ENCODE peak calls at places on chromosomes 13 and 19, in ten cellular contexts. K, W, U, M, N, D, V, G, A and S are unnamed samples.

GRCh38 chr19:56637976-56638555 is 4.9 kb upstream of the SMIM17 start:
- DNase-seq in K (no peak), W (peak; percentile 80), U (no peak), M (peak; percentile 54), N (peak; percentile 30), D (no peak), V (peak; percentile 91), G (no peak), A (peak; percentile 85), S (peak; percentile 38)

GRCh38 chr13:37878921-37879320 is 9.3 kb upstream of the TRPC4 start:
- DNase-seq in K (no peak), W (no peak), U (no peak), M (no peak), N (no peak), D (no peak), V (no peak), G (no peak), A (no peak), S (no peak)

GRCh38 chr19:2517881-2518601 is 42.1 kb downstream of the GADD45B start:
- DNase-seq in K (no peak), W (no peak), U (no peak), M (no peak), N (no peak), D (no peak), V (no peak), G (no peak), A (no peak), S (no peak)

GRCh38 chr19:50252111-50252886 is 48.9 kb downstream of the MYH14 start:
- DNase-seq in K (no peak), W (peak; percentile 34), U (no peak), M (no peak), N (no peak), D (peak; percentile 26), V (peak; percentile 69), G (no peak), A (no peak), S (no peak)

GRCh38 chr13:30341815-30342570 is 34.6 kb upstream of the KATNAL1 start:
- DNase-seq in K (no peak), W (peak; percentile 87), U (peak; percentile 45), M (peak; percentile 88), N (peak; percentile 83), D (peak; percentile 76), V (no peak), G (no peak), A (peak; percentile 84), S (peak; percentile 76)

GRCh38 chr13:68608147-68608546 is 1378.0 kb upstream of the PCDH9 start:
- DNase-seq in K (no peak), W (no peak), U (no peak), M (no peak), N (no peak), D (no peak), V (no peak), G (no peak), A (no peak), S (no peak)

GRCh38 chr13:37175996-37176395 is 70.5 kb upstream of the CSNK1A1L start:
- DNase-seq in K (no peak), W (peak; percentile 96), U (no peak), M (peak; percentile 13), N (peak; percentile 40), D (no peak), V (no peak), G (no peak), A (no peak), S (no peak)

GRCh38 chr19:36665832-36666231 is 805 bp downstream of the ZNF461 start:
- DNase-seq in K (no peak), W (no peak), U (no peak), M (no peak), N (no peak), D (no peak), V (no peak), G (no peak), A (no peak), S (no peak)

GRCh38 chr13:44715287-44716224 is 139.4 kb upstream of the TSC22D1 start:
- DNase-seq in K (no peak), W (peak; percentile 37), U (no peak), M (peak; percentile 25), N (peak; percentile 30), D (no peak), V (no peak), G (no peak), A (no peak), S (no peak)

GRCh38 chr13:42894765-42895181 is 97.3 kb downstream of the EPSTI1 start:
- DNase-seq in K (no peak), W (peak; percentile 87), U (no peak), M (peak; percentile 45), N (no peak), D (no peak), V (no peak), G (no peak), A (no peak), S (peak; percentile 10)

GRCh38 chr13:44710576-44710975 is 134.4 kb upstream of the TSC22D1 start:
- DNase-seq in K (no peak), W (peak; percentile 86), U (no peak), M (peak; percentile 94), N (no peak), D (no peak), V (no peak), G (no peak), A (no peak), S (peak; percentile 83)

GRCh38 chr13:26019881-26020535 is 31.8 kb downstream of the SHISA2 start:
- DNase-seq in K (no peak), W (peak; percentile 79), U (no peak), M (peak; percentile 64), N (no peak), D (no peak), V (no peak), G (no peak), A (no peak), S (no peak)

DNA sequence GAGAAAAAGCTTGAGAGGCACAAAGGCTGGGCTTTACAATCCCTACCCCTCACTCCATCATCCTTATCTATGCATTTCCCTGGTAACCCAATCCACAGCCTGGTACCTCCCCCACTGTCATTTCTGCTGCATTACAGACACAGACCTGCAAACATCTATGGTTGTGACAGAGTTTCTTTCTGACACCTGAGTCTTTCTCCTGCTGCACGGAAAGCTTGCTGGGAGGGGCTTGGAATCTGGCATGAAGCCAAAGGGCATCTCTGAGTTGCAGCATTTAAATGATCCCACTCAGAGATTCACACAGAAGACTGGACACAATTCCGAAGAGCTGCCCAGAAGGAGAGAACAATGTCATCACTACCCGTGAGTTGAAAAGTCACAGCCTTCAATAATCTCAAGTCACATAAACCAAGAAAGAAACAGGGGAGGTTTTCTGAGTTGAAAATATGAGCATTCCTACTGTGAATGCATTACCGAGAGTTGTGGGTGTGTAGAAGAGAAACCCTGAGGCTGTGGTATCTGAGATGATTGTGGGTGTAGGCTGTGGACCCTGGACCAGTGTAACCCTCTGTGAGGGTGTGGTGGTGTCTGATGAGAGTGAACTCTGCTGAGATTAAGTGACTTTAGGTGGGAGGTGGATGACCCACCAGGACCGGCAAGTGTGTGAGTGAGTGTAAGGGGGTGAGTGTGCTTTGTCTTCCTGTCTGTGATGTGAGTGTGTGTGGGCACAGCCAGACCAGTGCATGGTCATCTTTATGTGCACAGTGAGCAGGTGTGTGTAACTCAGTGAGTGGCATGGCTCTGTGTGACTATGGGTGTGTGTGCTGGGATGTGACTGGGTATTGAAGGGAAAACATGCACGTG is at the start of gene LGALS14:
- DNase-seq in K (no peak), W (no peak), U (no peak), M (no peak), N (no peak), D (no peak), V (no peak), G (no peak), A (no peak), S (no peak)
- H3K27ac ChIP-seq in K (no peak within 1 kb of the TSS), W (no peak within 1 kb of the TSS), U (no peak within 1 kb of the TSS), M (no peak within 1 kb of the TSS), N (no peak within 1 kb of the TSS), D (no peak within 1 kb of the TSS), V (no peak within 1 kb of the TSS), G (no peak within 1 kb of the TSS), A (no peak within 1 kb of the TSS), S (no peak within 1 kb of the TSS)

DNA sequence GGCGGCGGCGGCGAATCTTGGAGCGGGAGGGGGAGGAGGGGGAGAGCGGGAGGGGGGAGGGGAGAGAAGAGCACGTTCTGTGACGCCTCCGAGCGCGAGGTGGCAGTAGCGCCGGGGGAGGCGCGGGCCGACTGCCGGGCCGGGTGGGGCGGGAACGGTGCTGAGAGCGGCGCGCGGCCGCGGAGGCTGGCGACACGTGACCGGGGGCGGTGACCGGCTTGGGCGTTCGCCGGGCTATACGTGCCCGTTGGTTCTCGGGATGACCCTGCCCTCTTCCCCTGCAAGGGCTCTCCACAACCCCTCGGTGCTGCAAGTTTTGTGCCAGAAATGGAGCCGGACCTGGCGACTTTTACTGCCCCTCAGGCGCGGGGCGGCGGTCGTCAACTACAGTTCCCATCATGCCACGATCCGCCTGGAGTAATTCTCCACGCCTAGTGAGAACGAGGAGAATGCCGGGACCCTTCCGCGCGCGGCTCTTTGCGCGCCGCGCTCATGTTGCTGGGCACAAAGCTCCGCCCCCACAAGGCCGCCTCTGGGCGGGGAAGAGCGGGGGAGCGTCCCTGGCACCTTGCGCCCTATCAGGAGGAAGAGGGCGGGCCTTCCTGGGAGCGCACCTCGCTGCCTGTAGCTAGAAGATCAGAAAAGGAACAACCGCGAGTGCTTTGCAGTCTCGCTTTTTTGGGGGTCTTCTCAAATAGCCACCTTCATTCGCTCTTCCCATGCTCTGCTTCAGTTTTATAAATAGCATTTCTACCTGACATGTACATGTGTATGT is at the start of gene KPNA3:
- DNase-seq in K (peak; percentile 91), W (peak; percentile 98), U (peak; percentile 87), M (peak; percentile 95), N (peak; percentile 88), D (peak; percentile 96), V (peak; percentile 98), G (peak; percentile 93), A (peak; percentile 98), S (peak; percentile 92)
- TF ChIP-seq CTCF in K (peak; percentile 30), W (no peak), U (peak; percentile 11), M (peak; percentile 56), N (peak; percentile 42), D (no peak), V (no peak), G (no peak), A (peak; percentile 42), S (peak; percentile 35)

DNA sequence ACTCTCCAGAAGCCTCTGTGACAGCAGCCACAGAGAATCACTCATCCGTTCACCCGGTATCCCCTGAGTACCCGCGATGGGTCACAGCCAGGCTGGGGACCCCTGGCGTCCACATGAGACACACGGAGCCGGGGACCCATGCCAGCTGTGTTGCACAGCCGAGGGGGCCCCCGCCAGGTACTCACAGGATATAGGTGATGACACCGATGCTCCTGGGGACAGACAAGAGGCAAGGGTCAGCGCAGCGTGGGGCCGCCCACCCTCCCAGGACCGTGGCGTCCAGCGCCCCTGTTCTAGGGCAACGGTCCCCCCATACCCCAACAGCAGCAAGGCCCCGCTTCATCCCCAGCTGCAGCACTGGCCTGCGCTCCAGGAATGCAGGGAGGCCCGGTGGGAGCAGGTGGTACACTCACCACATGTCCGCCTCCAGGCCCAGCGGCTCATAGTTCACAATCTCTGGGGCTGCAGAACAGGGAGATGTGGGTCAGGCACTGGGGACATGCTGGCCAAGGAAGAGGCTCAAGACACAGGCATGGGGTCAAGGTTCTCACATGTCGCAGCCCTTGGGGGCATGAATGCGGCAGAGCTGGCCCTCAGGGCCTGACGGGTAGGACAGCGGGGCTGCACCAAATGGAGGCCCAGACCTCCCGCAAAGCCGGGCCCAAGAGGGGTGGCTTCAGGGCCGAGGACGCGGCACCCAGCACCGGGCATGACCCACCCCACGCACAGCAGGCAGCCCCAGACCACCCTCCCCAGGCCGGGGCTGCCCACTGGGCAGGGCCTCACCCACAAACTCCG is 7.2 kb downstream of the DAPK3 start:
- DNase-seq in K (no peak), W (no peak), U (no peak), M (no peak), N (no peak), D (no peak), V (no peak), G (no peak), A (no peak), S (no peak)
- H3K27ac ChIP-seq in K (no peak overlapping the region), W (no peak overlapping the region), U (no peak overlapping the region), M (no peak overlapping the region), N (no peak overlapping the region), D (no peak overlapping the region), V (no peak overlapping the region), G (no peak overlapping the region), A (no peak overlapping the region), S (no peak overlapping the region)

GRCh38 chr13:98823442-98823841 is 71.0 kb upstream of the SLC15A1 start:
- DNase-seq in K (no peak), W (no peak), U (no peak), M (peak; percentile 18), N (no peak), D (no peak), V (no peak), G (no peak), A (no peak), S (no peak)
- TF ChIP-seq CTCF in K (no peak), W (no peak), U (no peak), M (no peak), N (no peak), D (no peak), V (no peak), G (no peak), A (no peak), S (no peak)